ENCODE peak calls at places on chromosome 22, in four cellular contexts. K is stimulated activated CD4-positive, alpha-beta T cell treated with anti-CD3 and anti-CD28 coated beads, Interleukin-1b, Interleukin-23, amount 100 ng/mL, for 24 hours; L is mucosa of descending colon; N is NB4. E is an unnamed sample.

GRCh38 chr22:29871684-29872083 is 11.3 kb upstream of the MTMR3 start:
- DNase-seq in N (no peak), K (no peak), L (no peak), E (no peak)

GRCh38 chr22:45537734-45538181 is 35.1 kb downstream of the FBLN1 start:
- DNase-seq in K (no peak), N (peak; percentile 11), L (peak; percentile 74), E (peak; percentile 38)

GRCh38 chr22:49934144-49934890 is 15.9 kb downstream of the CRELD2 start:
- DNase-seq in N (peak; percentile 75), L (peak; percentile 85), K (no peak), E (peak; percentile 37)

GRCh38 chr22:50170453-50171318 is at the start of gene PANX2:
- DNase-seq in N (no peak), L (peak; percentile 38), K (no peak), E (no peak)

GRCh38 chr22:38826801-38827200 is 17.0 kb downstream of the NPTXR start:
- DNase-seq in K (no peak), N (no peak), L (peak; percentile 14), E (no peak)

GRCh38 chr22:21876486-21877176 is 9.2 kb upstream of the MAPK1 start:
- DNase-seq in N (peak; percentile 20), K (peak; percentile 19), L (no peak), E (no peak)

GRCh38 chr22:39349967-39350802 is at the start of gene SYNGR1:
- DNase-seq in K (no peak), L (no peak), N (no peak), E (no peak)

GRCh38 chr22:38923463-38924196 is 33.8 kb upstream of the APOBEC3A start:
- DNase-seq in N (no peak), L (peak; percentile 74), K (no peak), E (peak; percentile 65)

GRCh38 chr22:29606320-29606719 is 2.9 kb downstream of the NF2 start:
- DNase-seq in N (no peak), K (no peak), L (no peak), E (no peak)

GRCh38 chr22:37930270-37930951 is 23.0 kb downstream of the C22orf23 start:
- DNase-seq in K (no peak), L (no peak), N (peak; percentile 42), E (no peak)

GRCh38 chr22:29205598-29206371 is at the start of gene EMID1:
- DNase-seq in N (peak; percentile 69), K (no peak), L (no peak), E (no peak)

GRCh38 chr22:46008291-46008690 is 31.3 kb upstream of the WNT7B start:
- DNase-seq in L (peak; percentile 50), N (no peak), K (no peak), E (no peak)

GRCh38 chr22:45905924-45906865 is 70.8 kb downstream of the WNT7B start:
- DNase-seq in N (peak; percentile 85), L (no peak), K (no peak), E (no peak)

GRCh38 chr22:33666661-33667619 is 253.3 kb downstream of the LARGE1 start:
- DNase-seq in L (no peak), N (peak; percentile 67), K (no peak), E (no peak)

GRCh38 chr22:25728064-25728463 is 13.9 kb upstream of the MYO18B start:
- DNase-seq in L (no peak), K (no peak), N (no peak), E (no peak)

GRCh38 chr22:33770723-33771122 is 149.6 kb downstream of the LARGE1 start:
- DNase-seq in N (no peak), K (no peak), L (no peak), E (no peak)

GRCh38 chr22:46149998-46150549 is at the start of gene PPARA:
- DNase-seq in K (peak; percentile 78), L (peak; percentile 95), N (peak; percentile 75), E (peak; percentile 89)

GRCh38 chr22:25223269-25223850 is 3.9 kb downstream of the CRYBB2 start:
- DNase-seq in N (no peak), K (no peak), L (no peak), E (no peak)

E was measured in tibial nerve.